ENCODE peak calls at places on chromosome 7, in four cellular contexts. V, K, E and W are unnamed samples.

GRCh38 chr7:90931996-90932912 is 332.0 kb upstream of the FZD1 start:
- DNase-seq in V (no peak), K (no peak), E (no peak), W (no peak)

GRCh38 chr7:101995121-101995520 is 177.7 kb downstream of the CUX1 start:
- DNase-seq in V (no peak), K (no peak), E (no peak), W (no peak)

GRCh38 chr7:85710960-85711359 is 524.1 kb upstream of the SEMA3D start:
- DNase-seq in V (no peak), K (no peak), E (no peak), W (no peak)

GRCh38 chr7:130950741-130951140 is 216.7 kb upstream of the KLF14 start:
- DNase-seq in V (no peak), K (no peak), E (no peak), W (no peak)

GRCh38 chr7:76086070-76086469 is 38.2 kb downstream of the MDH2 start:
- DNase-seq in V (no peak), K (no peak), E (no peak), W (no peak)

GRCh38 chr7:98352621-98353020 is 48.3 kb downstream of the BAIAP2L1 start:
- DNase-seq in V (no peak), K (peak; percentile 93), E (no peak), W (no peak)

GRCh38 chr7:150476819-150477631 is 26.6 kb downstream of the GIMAP8 start:
- DNase-seq in V (no peak), K (no peak), E (no peak), W (no peak)

GRCh38 chr7:47582748-47583740 is 1.1 kb upstream of the TNS3 start:
- DNase-seq in V (no peak), K (peak; percentile 75), E (no peak), W (peak; percentile 83)

GRCh38 chr7:155597753-155598140 is 46.7 kb upstream of the RBM33 start:
- DNase-seq in V (peak; percentile 29), K (peak; percentile 39), E (no peak), W (no peak)

GRCh38 chr7:105990726-105991465 is 27.8 kb downstream of the CDHR3 start:
- DNase-seq in V (no peak), K (no peak), E (no peak), W (no peak)

GRCh38 chr7:13987395-13987794 is 2.1 kb downstream of the ETV1 start:
- DNase-seq in V (no peak), K (no peak), E (no peak), W (no peak)

GRCh38 chr7:91798425-91798824 is 82.1 kb downstream of the MTERF1 start:
- DNase-seq in V (no peak), K (no peak), E (no peak), W (no peak)

GRCh38 chr7:101114492-101114891 is 12.4 kb upstream of the SERPINE1 start:
- DNase-seq in V (no peak), K (no peak), E (no peak), W (no peak)

GRCh38 chr7:86158111-86158510 is 485.6 kb upstream of the GRM3 start:
- DNase-seq in V (no peak), K (no peak), E (no peak), W (no peak)

GRCh38 chr7:150402671-150403321 is 23.7 kb downstream of the ZNF775 start:
- DNase-seq in V (peak; percentile 66), K (no peak), E (no peak), W (peak; percentile 42)

GRCh38 chr7:73829921-73830617 is 727 bp upstream of the CLDN4 start:
- DNase-seq in V (no peak), K (no peak), E (no peak), W (no peak)
- TF ChIP-seq EP300 in V (no peak), K (no peak), E (no peak), W (no peak)

GRCh38 chr7:64192148-64192704 is 14.8 kb upstream of the ZNF735 start:
- DNase-seq in V (no peak), K (no peak), E (no peak), W (no peak)
- H3K9me3 ChIP-seq in V (no peaks in the 10 kb centered on the region), K (peaks cover 14% of the 10 kb centered on the region), E (no peaks in the 10 kb centered on the region), W (no peaks in the 10 kb centered on the region)

GRCh38 chr7:77245015-77245755 is 45.6 kb upstream of the FGL2 start:
- DNase-seq in V (no peak), K (no peak), E (no peak), W (peak; percentile 67)
- TF ChIP-seq EP300 in V (no peak), K (no peak), E (no peak), W (no peak)

GRCh38 chr7:83548250-83548649 is 100.7 kb downstream of the SEMA3E start:
- DNase-seq in V (no peak), K (no peak), E (no peak), W (no peak)

GRCh38 chr7:83550100-83550499 is 98.8 kb downstream of the SEMA3E start:
- DNase-seq in V (no peak), K (no peak), E (no peak), W (no peak)

GRCh38 chr7:83546586-83546985 is 102.4 kb downstream of the SEMA3E start:
- DNase-seq in V (no peak), K (peak; percentile 19), E (no peak), W (no peak)

GRCh38 chr7:83547526-83547925 is 101.4 kb downstream of the SEMA3E start:
- DNase-seq in V (peak; percentile 72), K (peak; percentile 82), E (peak; percentile 10), W (no peak)
- H3K9me3 ChIP-seq in V (no peaks in the 10 kb centered on the region), K (no peaks in the 10 kb centered on the region), E (no peaks in the 10 kb centered on the region), W (no peaks in the 10 kb centered on the region)

DNA sequence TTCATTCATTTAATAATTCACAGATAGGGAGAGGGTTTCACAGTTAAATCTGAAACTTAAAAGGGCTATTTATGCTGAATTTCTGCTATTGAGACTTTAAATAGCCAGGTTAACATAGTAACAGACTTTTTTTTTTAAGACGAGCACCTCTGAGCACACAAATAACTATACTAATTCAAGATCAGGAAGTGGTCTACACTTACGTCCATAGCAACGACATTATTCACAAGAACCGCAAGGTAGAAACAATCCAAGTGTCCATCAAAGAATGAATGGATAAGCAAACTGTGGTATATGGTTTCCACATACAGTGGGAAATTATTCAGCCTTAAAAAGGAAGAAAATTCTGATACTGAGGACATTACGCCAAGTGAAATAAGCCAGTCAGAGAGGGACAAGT is 140.2 kb upstream of the LAMB4 start:
- DNase-seq in V (no peak), K (no peak), E (no peak), W (no peak)
- TF ChIP-seq EP300 in V (no peak), K (no peak), E (no peak), W (no peak)

GRCh38 chr7:64192775-64193174 is 14.2 kb upstream of the ZNF735 start:
- DNase-seq in V (no peak), K (no peak), E (no peak), W (no peak)
- H3K9me3 ChIP-seq in V (no peaks in the 10 kb centered on the region), K (peaks cover 14% of the 10 kb centered on the region), E (no peaks in the 10 kb centered on the region), W (no peaks in the 10 kb centered on the region)

GRCh38 chr7:44671069-44671468 is 64.6 kb downstream of the OGDH start:
- DNase-seq in V (no peak), K (no peak), E (no peak), W (no peak)
- TF ChIP-seq EP300 in V (no peak), K (no peak), E (no peak), W (no peak)

GRCh38 chr7:158027646-158028045 is 560.0 kb downstream of the PTPRN2 start:
- DNase-seq in V (peak; percentile 11), K (no peak), E (no peak), W (peak; percentile 19)
- H3K9me3 ChIP-seq in V (no peaks in the 10 kb centered on the region), K (no peaks in the 10 kb centered on the region), E (peaks cover 11% of the 10 kb centered on the region), W (no peaks in the 10 kb centered on the region)

GRCh38 chr7:94471604-94472003 is 38.0 kb upstream of the CASD1 start:
- DNase-seq in V (no peak), K (no peak), E (no peak), W (no peak)
- TF ChIP-seq EP300 in V (no peak), K (no peak), E (no peak), W (no peak)

DNA sequence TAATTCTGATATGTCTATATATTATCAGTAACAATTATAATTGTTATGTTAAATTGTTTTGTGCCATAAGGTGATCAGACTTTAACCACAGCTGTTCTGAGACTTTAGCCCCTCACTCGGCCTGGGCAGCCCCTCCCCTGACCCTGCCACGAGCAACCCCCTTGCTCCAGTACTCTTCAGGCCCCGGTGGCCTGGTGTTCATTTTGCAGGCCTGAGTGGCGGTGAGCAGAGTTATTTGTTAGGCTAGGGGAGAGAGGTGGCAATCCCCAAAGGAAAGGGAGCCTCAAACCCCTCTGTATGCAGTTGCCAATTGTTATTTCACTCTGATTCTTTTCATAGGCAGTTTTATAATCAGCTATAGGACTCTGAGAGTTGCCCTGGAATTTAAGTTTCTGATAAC is 22.9 kb upstream of the CREB3L2 start:
- DNase-seq in V (no peak), K (no peak), E (no peak), W (no peak)
- H3K9me3 ChIP-seq in V (no peaks in the 10 kb centered on the region), K (no peaks in the 10 kb centered on the region), E (no peaks in the 10 kb centered on the region), W (no peaks in the 10 kb centered on the region)